ENCODE peak calls at places on chromosome 17, in five cellular contexts. G is PC-3, J is lung, K is breast epithelium, R is lower lobe of right lung. C is an unnamed sample. For H3K36me3, the result is how much of the 10 kb centered on the place peaks cover.

GRCh38 chr17:35214192-35214591 is 20.0 kb upstream of the SLC35G3 start:
- DNase-seq in J (no peak), G (no peak), K (no peak), R (no peak), C (no peak)

GRCh38 chr17:30304778-30305177 is 13.0 kb upstream of the BLMH start:
- DNase-seq in K (no peak), J (no peak), G (no peak), R (no peak), C (no peak)

GRCh38 chr17:50466371-50467113 is 2.1 kb downstream of the CHAD start:
- DNase-seq in R (no peak), K (no peak), G (peak), J (no peak), C (no peak)

GRCh38 chr17:65698381-65699061 is 137.1 kb upstream of the AXIN2 start:
- DNase-seq in R (no peak), K (no peak), G (no peak), J (peak), C (no peak)

GRCh38 chr17:1060991-1061390 is 64.1 kb downstream of the TIMM22 start:
- DNase-seq in R (peak), K (peak), J (peak), G (peak), C (peak)

GRCh38 chr17:50100480-50100883 is 5.3 kb downstream of the PDK2 start:
- DNase-seq in G (no peak), K (no peak), J (no peak), R (peak), C (no peak)

GRCh38 chr17:61875804-61876203 is 12.5 kb upstream of the BRIP1 start:
- DNase-seq in K (no peak), J (no peak), R (no peak), G (no peak), C (no peak)

GRCh38 chr17:74671031-74671771 is 41.5 kb downstream of the CD300LF start:
- DNase-seq in R (peak), K (peak), G (peak), J (peak), C (peak)

GRCh38 chr17:44260296-44260695 is 7.6 kb downstream of the SLC4A1 start:
- DNase-seq in R (no peak), K (no peak), J (no peak), G (no peak), C (no peak)

GRCh38 chr17:1498869-1499268 is 6.4 kb upstream of the MYO1C start:
- DNase-seq in G (no peak), K (no peak), J (no peak), R (no peak), C (no peak)

GRCh38 chr17:40529991-40530390 is 28.6 kb upstream of the TNS4 start:
- DNase-seq in G (peak), K (no peak), J (no peak), R (no peak), C (no peak)

GRCh38 chr17:4786111-4786491 is at the start of gene VMO1:
- DNase-seq in G (peak), R (no peak), J (no peak), K (no peak), C (no peak)

GRCh38 chr17:72715906-72716572 is 376.4 kb downstream of the SLC39A11 start:
- DNase-seq in J (no peak), K (peak), G (peak), R (no peak), C (peak)

GRCh38 chr17:46020023-46020735 is 21.1 kb downstream of the STH start:
- DNase-seq in R (no peak), G (no peak), J (no peak), K (no peak), C (no peak)

GRCh38 chr17:63601439-63602371 is 1.0 kb downstream of the TACO1 start:
- DNase-seq in J (no peak), K (no peak), R (no peak), G (peak), C (no peak)

GRCh38 chr17:73669771-73670170 is 25.5 kb upstream of the SDK2 start:
- DNase-seq in G (no peak), J (no peak), K (no peak), R (no peak), C (no peak)

GRCh38 chr17:1568950-1569810 is 6.6 kb upstream of the PITPNA start:
- DNase-seq in J (no peak), K (no peak), G (peak), R (no peak), C (no peak)

GRCh38 chr17:1495265-1495664 is 2.8 kb upstream of the MYO1C start:
- DNase-seq in J (no peak), G (no peak), K (peak), R (no peak), C (no peak)

GRCh38 chr17:72699566-72699965 is 392.9 kb downstream of the SLC39A11 start:
- DNase-seq in J (no peak), G (peak), K (peak), R (no peak), C (no peak)

GRCh38 chr17:48427598-48427997 is 2.4 kb downstream of the SKAP1 start:
- DNase-seq in R (no peak), K (no peak), J (no peak), G (peak), C (no peak)

DNA sequence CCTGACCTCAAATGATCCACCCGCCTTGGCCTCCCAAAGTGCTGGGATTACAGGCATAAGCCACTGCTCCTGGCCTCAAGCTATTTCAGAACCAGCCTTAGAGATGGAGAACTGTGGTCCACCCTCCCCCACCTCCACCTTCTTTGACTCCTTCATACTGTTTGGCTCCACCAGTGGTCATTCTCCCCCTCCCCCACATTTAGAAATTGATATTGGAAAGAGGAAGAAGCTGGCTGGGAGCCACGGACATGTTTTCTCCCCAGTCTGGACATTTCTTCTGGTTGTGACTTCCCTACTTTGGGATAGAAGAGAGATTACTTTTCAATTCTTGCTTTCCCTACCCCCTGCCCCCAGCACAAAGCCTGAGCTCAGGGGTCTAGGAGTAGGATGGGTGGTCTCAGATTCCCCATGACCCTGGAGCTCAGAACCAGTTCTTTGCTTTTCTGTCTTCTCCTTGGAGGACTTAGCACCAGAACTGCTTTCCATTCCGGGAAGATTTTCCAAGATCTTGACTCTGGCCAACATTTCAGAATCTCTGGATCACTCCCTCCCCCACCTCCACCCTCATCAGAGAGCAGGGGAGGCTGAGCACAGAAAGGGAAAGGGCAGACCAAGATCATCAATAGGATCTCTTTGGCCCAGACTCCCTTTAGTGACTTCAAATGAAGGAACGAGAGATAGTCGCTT is 16.3 kb downstream of the CAVIN1 start:
- DNase-seq in G (no peak), R (no peak), K (no peak), J (no peak), C (no peak)
- H3K4me3 ChIP-seq in G (no peak), R (peak), K (peak), J (no peak), C (no peak)

GRCh38 chr17:80141463-80142165 is 5.3 kb downstream of the EIF4A3 start:
- DNase-seq in G (no peak), R (no peak), K (no peak), J (no peak), C (no peak)

GRCh38 chr17:80147035-80147939 is at the start of gene EIF4A3:
- DNase-seq in R (peak), G (peak), J (peak), K (peak), C (peak)

GRCh38 chr17:80145076-80146075 is 1.6 kb downstream of the EIF4A3 start:
- DNase-seq in J (no peak), G (peak), K (no peak), R (no peak), C (no peak)

GRCh38 chr17:80142929-80143328 is 4.0 kb downstream of the EIF4A3 start:
- DNase-seq in G (no peak), K (no peak), R (no peak), J (no peak), C (no peak)

DNA sequence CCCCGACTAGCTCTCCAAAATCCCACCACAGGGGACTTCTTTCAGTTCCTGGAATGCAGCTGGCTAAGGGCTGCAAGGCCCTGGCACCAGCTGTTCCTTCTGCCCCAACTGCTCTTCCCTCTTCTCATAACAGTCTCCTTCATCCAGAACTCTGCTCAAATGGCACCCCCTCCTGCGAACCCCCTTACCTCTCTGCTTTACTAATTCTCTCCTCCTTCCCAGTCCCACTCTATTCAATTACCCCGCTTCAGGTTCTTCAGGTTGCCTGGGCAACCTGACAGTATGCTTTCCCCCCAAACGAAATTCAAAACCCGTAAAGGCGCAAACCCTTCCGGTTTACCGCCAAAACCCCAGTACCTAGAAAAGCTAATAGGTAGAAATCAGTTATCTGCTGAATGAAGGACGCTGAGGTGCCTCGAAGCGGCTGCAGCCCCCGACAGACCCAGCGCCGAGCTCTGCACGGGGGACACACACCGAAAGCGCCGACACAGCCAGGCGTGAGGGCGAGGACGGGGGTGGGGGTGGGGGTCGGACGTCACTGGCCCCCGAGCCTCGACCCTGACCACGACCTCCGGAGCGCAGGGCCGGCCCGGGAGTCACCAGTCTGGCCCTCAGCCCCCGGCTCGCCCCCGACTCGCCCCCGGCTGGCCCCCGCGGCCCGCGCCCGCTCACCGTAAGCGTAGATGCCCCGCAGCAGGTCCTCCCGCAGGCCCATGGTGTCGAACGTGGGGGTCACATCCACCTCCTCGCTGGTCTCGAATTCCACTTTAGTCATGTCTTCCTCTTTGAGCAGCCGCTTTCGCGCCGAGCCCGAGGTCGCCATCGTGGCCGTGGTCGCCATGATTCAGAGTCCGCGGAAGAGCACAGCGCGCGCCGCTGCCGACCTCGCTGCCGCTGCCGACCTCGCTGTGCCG is 550 bp downstream of the EIF4A3 start:
- DNase-seq in G (peak), K (no peak), J (peak), R (no peak), C (no peak)
- H3K36me3 ChIP-seq in G (under half), K (under half), J (under half), R (under half), C (under half)

GRCh38 chr17:27378482-27379200 is 77.6 kb upstream of the KSR1 start:
- DNase-seq in R (no peak), K (no peak), J (no peak), G (no peak), C (no peak)

GRCh38 chr17:27379863-27380533 is 76.2 kb upstream of the KSR1 start:
- DNase-seq in J (peak), R (peak), G (peak), K (peak), C (no peak)

GRCh38 chr17:27382025-27382424 is 74.2 kb upstream of the KSR1 start:
- DNase-seq in R (no peak), G (no peak), K (no peak), J (no peak), C (no peak)

GRCh38 chr17:27381007-27381501 is 75.2 kb upstream of the KSR1 start:
- DNase-seq in J (peak), G (peak), K (peak), R (peak), C (no peak)

DNA sequence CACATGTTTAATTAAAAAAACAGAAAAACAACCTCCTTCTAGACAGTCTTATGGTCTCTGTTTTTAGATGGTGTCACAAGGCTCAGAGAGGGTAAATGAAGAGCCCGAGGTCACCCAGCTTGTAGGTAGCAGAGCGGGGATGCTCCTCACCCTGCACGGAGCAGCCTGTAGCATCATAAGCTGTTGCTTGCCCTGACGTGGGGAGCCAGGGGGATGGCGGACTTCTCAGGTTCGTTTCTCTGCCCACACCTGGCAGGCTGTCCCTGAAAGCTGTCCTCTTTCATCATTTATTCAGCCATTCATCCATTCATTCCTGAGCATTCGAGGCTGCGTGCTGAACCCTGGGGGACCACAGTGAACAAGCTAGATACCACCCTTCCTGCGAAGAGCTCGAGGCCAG is 75.7 kb upstream of the KSR1 start:
- DNase-seq in J (no peak), K (no peak), G (no peak), R (no peak), C (no peak)
- H3K4me3 ChIP-seq in J (no peak), K (peak), G (peak), R (peak), C (no peak)

GRCh38 chr17:81272616-81273015 is 22.5 kb downstream of the SLC38A10 start:
- DNase-seq in K (peak), J (no peak), G (no peak), R (peak), C (no peak)

GRCh38 chr17:81273698-81274470 is 21.2 kb downstream of the SLC38A10 start:
- DNase-seq in G (no peak), R (no peak), J (no peak), K (no peak), C (no peak)

GRCh38 chr17:81277421-81277820 is 17.7 kb downstream of the SLC38A10 start:
- DNase-seq in K (no peak), G (no peak), J (peak), R (peak), C (no peak)

GRCh38 chr17:81276781-81277180 is 18.3 kb downstream of the SLC38A10 start:
- DNase-seq in J (no peak), G (no peak), K (no peak), R (no peak), C (no peak)

DNA sequence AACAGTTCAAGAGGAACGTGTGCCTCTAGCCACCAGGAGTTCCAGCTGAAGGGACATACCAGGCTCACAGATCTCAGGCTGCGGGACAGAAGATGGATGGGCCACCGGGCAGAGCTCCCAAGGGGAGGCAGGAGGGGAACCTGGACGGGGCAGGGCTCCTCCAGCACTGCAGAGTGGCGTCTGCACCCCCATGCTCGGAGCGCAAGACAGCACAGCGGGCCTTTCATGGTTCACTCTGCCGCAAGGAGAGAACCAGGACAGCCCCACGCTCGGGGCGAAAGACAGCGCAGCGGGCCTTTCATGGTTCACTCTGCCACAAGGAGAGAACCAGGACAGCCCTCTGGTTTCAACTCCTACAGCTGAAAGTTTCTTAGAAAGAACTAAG is 20.6 kb downstream of the SLC38A10 start:
- DNase-seq in R (no peak), G (no peak), K (no peak), J (no peak), C (no peak)
- H3K36me3 ChIP-seq in R (half or more), G (under half), K (under half), J (under half), C (under half)

GRCh38 chr17:11772031-11772430 is 173.8 kb downstream of the DNAH9 start:
- DNase-seq in K (no peak), R (no peak), J (no peak), G (no peak), C (no peak)
- H3K4me3 ChIP-seq in K (no peak), R (no peak), J (no peak), G (no peak), C (no peak)

GRCh38 chr17:81696218-81696941 is 6.8 kb upstream of the MRPL12 start:
- DNase-seq in J (no peak), R (no peak), G (no peak), K (no peak), C (no peak)
- H3K36me3 ChIP-seq in J (under half), R (half or more), G (half or more), K (under half), C (half or more)

DNA sequence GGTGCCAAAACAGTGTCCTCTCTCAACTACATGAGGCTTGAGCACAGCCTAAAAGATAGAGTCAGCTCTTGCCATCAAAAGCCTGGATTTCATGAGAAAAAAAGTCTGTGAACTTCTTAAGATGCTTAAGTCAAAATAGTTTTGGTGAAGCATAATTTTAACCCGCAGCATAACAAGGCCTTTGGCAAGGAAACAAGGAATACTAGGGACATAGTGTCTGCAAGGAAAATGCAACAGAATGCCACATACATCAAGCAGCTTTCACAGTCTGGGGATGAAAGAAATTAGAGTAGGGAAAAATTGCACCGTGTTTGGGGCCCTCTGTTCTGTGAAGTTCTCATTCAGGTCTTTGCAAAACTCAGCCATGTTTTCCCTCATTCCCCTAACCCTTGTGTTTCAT is 116.2 kb downstream of the ANKFN1 start:
- DNase-seq in G (no peak), R (no peak), J (no peak), K (no peak), C (no peak)
- H3K4me3 ChIP-seq in G (no peak), R (no peak), J (no peak), K (no peak), C (no peak)

GRCh38 chr17:8494506-8495111 is 58.9 kb downstream of the NDEL1 start:
- DNase-seq in K (no peak), J (no peak), R (no peak), G (no peak), C (no peak)
- H3K36me3 ChIP-seq in K (under half), J (under half), R (half or more), G (under half), C (half or more)